ENCODE peak calls at places on chromosomes 13 and 19, in nine cellular contexts. A is GM23248, E is hepatocyte, V is neural progenitor cell, D is PC-3, O is OCI-LY7, G is HCT116, C is SK-N-SH, B is MM.1S. Q is an unnamed sample.

GRCh38 chr19:11096210-11096841 is 7.1 kb downstream of the LDLR start:
- DNase-seq in A (peak), E (no peak), V (no peak), D (peak), O (no peak), G (no peak), C (no peak), B (peak), Q (no peak)

GRCh38 chr13:23020246-23020843 is 160.4 kb upstream of the SGCG start:
- DNase-seq in A (peak), E (peak), V (peak), D (peak), O (peak), G (peak), C (peak), B (peak), Q (peak)

GRCh38 chr19:38079926-38080380 is 144.1 kb downstream of the DPF1 start:
- DNase-seq in A (peak), E (no peak), V (no peak), D (peak), O (peak), G (no peak), C (no peak), B (peak), Q (peak)

GRCh38 chr19:31372245-31372781 is 23.1 kb upstream of the TSHZ3 start:
- DNase-seq in A (no peak), E (no peak), V (no peak), D (no peak), O (no peak), G (no peak), C (no peak), B (no peak), Q (no peak)

GRCh38 chr19:38270587-38271167 is 6.3 kb downstream of the SPINT2 start:
- DNase-seq in A (peak), E (no peak), V (no peak), D (peak), O (no peak), G (no peak), C (no peak), B (no peak), Q (no peak)

GRCh38 chr13:48942131-48942530 is 33.6 kb upstream of the FNDC3A start:
- DNase-seq in A (peak), E (no peak), V (no peak), D (peak), O (no peak), G (no peak), C (no peak), B (no peak), Q (no peak)

GRCh38 chr13:62324842-62325241 is 909.2 kb upstream of the PCDH20 start:
- DNase-seq in A (no peak), E (no peak), V (no peak), D (no peak), O (no peak), G (no peak), C (no peak), B (no peak), Q (no peak)

GRCh38 chr13:32881792-32882175 is 134.4 kb upstream of the KL start:
- DNase-seq in A (no peak), E (no peak), V (no peak), D (peak), O (no peak), G (no peak), C (no peak), B (no peak), Q (no peak)

GRCh38 chr19:39413903-39414608 is 1.6 kb downstream of the PLEKHG2 start:
- DNase-seq in A (peak), E (peak), V (peak), D (no peak), O (no peak), G (no peak), C (peak), B (no peak), Q (peak)

GRCh38 chr19:51887522-51888498 is at the start of gene ZNF577:
- DNase-seq in A (peak), E (peak), V (peak), D (no peak), O (no peak), G (no peak), C (peak), B (no peak), Q (peak)

GRCh38 chr19:13176345-13176744 is 26.1 kb downstream of the IER2 start:
- DNase-seq in A (no peak), E (no peak), V (no peak), D (peak), O (no peak), G (no peak), C (no peak), B (no peak), Q (no peak)

GRCh38 chr13:67878376-67878775 is 648.2 kb upstream of the PCDH9 start:
- DNase-seq in A (no peak), E (no peak), V (no peak), D (no peak), O (no peak), G (no peak), C (no peak), B (no peak), Q (no peak)

GRCh38 chr13:109677206-109677605 is 109.2 kb downstream of the IRS2 start:
- DNase-seq in A (no peak), E (no peak), V (no peak), D (no peak), O (no peak), G (no peak), C (no peak), B (no peak), Q (no peak)

GRCh38 chr19:39139305-39140194 is 14.0 kb downstream of the PAK4 start:
- DNase-seq in A (no peak), E (no peak), V (peak), D (no peak), O (no peak), G (no peak), C (no peak), B (no peak), Q (peak)

GRCh38 chr13:64074989-64075474 is 2659.4 kb upstream of the PCDH20 start:
- DNase-seq in A (no peak), E (no peak), V (no peak), D (no peak), O (no peak), G (no peak), C (no peak), B (no peak), Q (no peak)

GRCh38 chr19:50695251-50696064 is 24.1 kb downstream of the SHANK1 start:
- DNase-seq in A (peak), E (peak), V (peak), D (no peak), O (no peak), G (no peak), C (peak), B (no peak), Q (peak)

GRCh38 chr19:36115453-36116343 is at the start of gene TBCB:
- DNase-seq in A (peak), E (no peak), V (peak), D (no peak), O (peak), G (no peak), C (peak), B (peak), Q (peak)

GRCh38 chr13:110883539-110883938 is 31.3 kb downstream of the ANKRD10 start:
- DNase-seq in A (no peak), E (no peak), V (no peak), D (no peak), O (no peak), G (no peak), C (no peak), B (no peak), Q (no peak)

GRCh38 chr19:756821-757688 is 6.1 kb downstream of the MISP start:
- DNase-seq in A (no peak), E (no peak), V (no peak), D (no peak), O (no peak), G (no peak), C (no peak), B (no peak), Q (no peak)

DNA sequence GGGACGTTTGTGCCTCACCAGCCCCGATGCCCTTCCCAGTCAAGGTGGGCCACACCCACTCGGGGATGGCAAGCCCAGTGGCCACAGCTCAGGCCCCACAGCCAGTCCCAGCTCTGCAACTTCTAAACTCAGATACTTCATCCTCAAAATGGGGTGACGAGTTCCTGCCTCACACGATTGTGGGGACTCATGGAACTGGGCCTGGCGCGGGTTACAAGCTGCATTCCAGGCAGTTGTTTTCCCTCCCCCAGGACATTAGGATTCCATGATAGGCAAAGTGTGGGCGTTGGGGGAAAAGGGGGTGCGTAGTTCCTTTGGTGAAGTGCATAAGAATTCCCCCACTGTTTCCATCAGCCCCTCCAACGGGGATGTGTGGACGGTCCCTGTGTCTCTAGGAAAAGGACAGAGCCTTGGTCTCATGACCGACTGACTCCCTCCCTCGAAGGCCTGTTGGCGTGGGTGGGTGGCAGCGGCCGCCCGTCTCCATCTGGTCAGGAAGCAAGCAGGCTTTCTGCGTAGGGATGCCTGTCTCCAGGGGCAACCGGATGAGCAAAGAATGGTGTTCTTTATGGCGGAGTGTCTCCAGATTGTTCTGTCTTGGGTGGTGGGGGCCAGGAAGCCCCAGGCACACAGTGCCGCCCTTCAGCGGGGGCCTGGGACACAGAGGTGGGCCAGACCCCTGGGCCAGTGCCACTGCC is 21.0 kb upstream of the NPAS1 start:
- DNase-seq in A (no peak), E (no peak), V (no peak), D (no peak), O (no peak), G (no peak), C (no peak), B (no peak), Q (no peak)
- TF ChIP-seq EZH2phosphoT487 in A (no peak), E (no peak), V (no peak), D (no peak), O (no peak), G (no peak), C (no peak), B (no peak), Q (no peak)

DNA sequence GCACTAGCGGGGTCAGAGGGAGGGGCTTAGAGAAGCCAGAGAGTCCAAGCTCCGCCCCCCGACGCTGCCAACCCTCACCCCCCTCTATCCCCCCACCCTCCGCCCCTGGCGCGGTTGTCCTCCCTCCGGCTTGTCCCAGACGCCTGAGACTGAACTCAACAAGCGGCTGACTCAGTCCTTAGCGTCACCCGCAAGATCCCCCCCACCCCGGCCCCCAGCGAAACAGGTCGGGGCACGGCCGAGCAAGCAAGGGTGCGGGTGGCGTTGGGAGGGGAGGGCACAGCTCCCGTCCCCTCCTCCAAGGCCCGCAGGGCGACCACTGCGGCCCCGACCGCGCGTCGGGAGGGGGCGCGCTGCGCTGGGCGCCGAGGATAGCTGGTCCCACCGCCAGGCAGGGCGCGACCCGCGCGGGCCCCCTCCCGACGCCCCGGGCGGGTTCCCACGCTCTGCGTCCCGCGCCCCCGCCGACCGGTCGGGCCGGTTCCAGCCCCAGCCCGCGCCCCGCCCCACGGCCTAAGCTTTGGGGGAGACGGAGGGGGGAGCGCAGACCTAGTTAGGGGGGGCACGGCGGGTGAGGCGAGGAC is 5.3 kb downstream of the NOTCH3 start:
- DNase-seq in A (peak), E (peak), V (peak), D (peak), O (no peak), G (no peak), C (peak), B (no peak), Q (peak)
- TF ChIP-seq EZH2phosphoT487 in A (no peak), E (no peak), V (no peak), D (no peak), O (no peak), G (no peak), C (no peak), B (no peak), Q (no peak)

GRCh38 chr19:18649371-18650047 is 12.7 kb downstream of the KLHL26 start:
- DNase-seq in A (peak), E (peak), V (peak), D (no peak), O (no peak), G (no peak), C (no peak), B (no peak), Q (no peak)
- TF ChIP-seq EZH2phosphoT487 in A (no peak), E (no peak), V (no peak), D (no peak), O (no peak), G (no peak), C (no peak), B (no peak), Q (no peak)

GRCh38 chr19:55391191-55391670 is 5.5 kb downstream of the RPL28 start:
- DNase-seq in A (no peak), E (no peak), V (no peak), D (no peak), O (no peak), G (no peak), C (peak), B (no peak), Q (no peak)
- TF ChIP-seq EZH2phosphoT487 in A (no peak), E (no peak), V (no peak), D (no peak), O (no peak), G (no peak), C (no peak), B (no peak), Q (no peak)

GRCh38 chr19:19336597-19336996 is 16.0 kb downstream of the MAU2 start:
- DNase-seq in A (no peak), E (no peak), V (no peak), D (no peak), O (no peak), G (no peak), C (no peak), B (no peak), Q (no peak)

GRCh38 chr19:19341026-19341425 is 20.4 kb downstream of the MAU2 start:
- DNase-seq in A (no peak), E (no peak), V (no peak), D (no peak), O (no peak), G (no peak), C (no peak), B (no peak), Q (no peak)

GRCh38 chr19:19337120-19337519 is 16.5 kb downstream of the MAU2 start:
- DNase-seq in A (no peak), E (no peak), V (no peak), D (no peak), O (no peak), G (no peak), C (no peak), B (no peak), Q (peak)

GRCh38 chr19:19335408-19336158 is 15.0 kb downstream of the MAU2 start:
- DNase-seq in A (no peak), E (no peak), V (no peak), D (no peak), O (no peak), G (no peak), C (peak), B (no peak), Q (no peak)

DNA sequence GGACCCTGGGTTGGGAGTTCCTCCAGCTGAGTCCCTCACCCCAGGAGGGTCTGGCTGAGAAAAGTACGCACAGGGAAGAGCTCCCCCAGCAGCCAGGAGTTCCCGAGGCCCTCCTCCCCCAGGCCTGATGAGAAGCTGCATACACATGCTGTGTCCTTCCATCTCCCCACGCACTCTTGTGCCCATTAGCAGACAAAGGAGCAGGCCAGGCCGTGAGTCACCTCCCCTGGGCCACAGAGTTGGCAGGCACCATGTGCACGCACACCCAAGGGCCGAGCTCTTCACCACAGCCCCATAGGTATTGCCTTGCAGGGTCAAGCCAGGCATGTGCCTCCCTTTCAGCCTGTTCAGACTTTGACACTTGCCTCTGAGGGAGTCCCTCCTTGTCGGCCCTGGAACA is 17.5 kb downstream of the MAU2 start:
- DNase-seq in A (peak), E (no peak), V (no peak), D (peak), O (no peak), G (no peak), C (no peak), B (no peak), Q (no peak)
- TF ChIP-seq EZH2phosphoT487 in A (no peak), E (no peak), V (no peak), D (no peak), O (no peak), G (no peak), C (no peak), B (no peak), Q (no peak)

GRCh38 chr13:34808649-34809048 is 133.4 kb upstream of the NBEA start:
- DNase-seq in A (no peak), E (no peak), V (no peak), D (no peak), O (no peak), G (no peak), C (no peak), B (peak), Q (no peak)
- TF ChIP-seq EZH2phosphoT487 in A (no peak), E (no peak), V (no peak), D (no peak), O (no peak), G (no peak), C (no peak), B (no peak), Q (no peak)

DNA sequence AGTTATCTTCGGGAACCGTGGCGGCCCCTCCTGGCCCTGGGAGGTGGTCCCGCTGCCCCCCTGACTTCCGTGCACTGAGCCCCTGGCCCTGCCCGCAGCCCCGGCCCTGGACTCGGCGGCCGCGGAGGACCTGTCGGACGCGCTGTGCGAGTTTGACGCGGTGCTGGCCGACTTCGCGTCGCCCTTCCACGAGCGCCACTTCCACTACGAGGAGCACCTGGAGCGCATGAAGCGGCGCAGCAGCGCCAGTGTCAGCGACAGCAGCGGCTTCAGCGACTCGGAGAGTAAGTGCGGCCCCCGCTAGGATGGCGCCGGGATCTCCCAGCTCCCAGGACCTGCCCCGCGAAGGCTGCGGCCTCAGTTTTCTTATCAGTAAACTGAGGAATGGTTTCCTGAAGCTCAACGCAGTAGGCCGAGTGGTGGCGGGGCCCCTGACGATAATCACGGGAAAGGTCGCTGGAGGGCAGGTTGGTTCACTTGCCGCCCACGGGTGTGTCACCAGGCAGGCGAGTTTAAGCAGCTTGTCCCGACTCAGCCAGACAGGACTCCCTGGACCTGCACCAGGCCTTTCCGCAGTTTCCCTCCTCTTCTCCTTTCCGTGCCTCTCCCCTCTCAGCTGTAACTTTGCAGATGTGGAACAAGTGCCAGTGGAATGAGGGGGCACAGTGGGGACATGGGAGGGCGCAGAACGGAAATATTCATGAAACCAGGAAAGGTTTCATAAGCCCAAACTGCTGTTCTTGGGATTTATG is 1.0 kb downstream of the RGCC start:
- DNase-seq in A (peak), E (peak), V (peak), D (peak), O (peak), G (no peak), C (peak), B (peak), Q (peak)
- TF ChIP-seq EZH2phosphoT487 in A (no peak), E (no peak), V (peak), D (no peak), O (no peak), G (no peak), C (no peak), B (no peak), Q (peak)

Q was measured in GM23338.